ENCODE peak calls at places on chromosomes 5 and 9, in ten cellular contexts. Z, V, I, N, L, T, F, O, A and U are unnamed samples.

GRCh38 chr5:137234973-137235943 is 263.9 kb downstream of the SPOCK1 start:
- DNase-seq in Z (no peak), V (no peak), I (no peak), N (no peak), L (no peak), T (no peak), F (no peak), O (no peak), A (no peak), U (no peak)

GRCh38 chr9:116432051-116432450 is 255.1 kb upstream of the TRIM32 start:
- DNase-seq in Z (no peak), V (no peak), I (no peak), N (no peak), L (no peak), T (no peak), F (no peak), O (no peak), A (no peak), U (no peak)

GRCh38 chr5:53607896-53608295 is 47.5 kb downstream of the NDUFS4 start:
- DNase-seq in Z (no peak), V (peak), I (no peak), N (no peak), L (no peak), T (no peak), F (no peak), O (no peak), A (no peak), U (no peak)

GRCh38 chr5:14581891-14582796 is 552 bp downstream of the OTULINL start:
- DNase-seq in Z (peak), V (no peak), I (peak), N (peak), L (peak), T (peak), F (peak), O (no peak), A (peak), U (peak)

GRCh38 chr5:40716000-40716399 is 36.3 kb downstream of the PTGER4 start:
- DNase-seq in Z (no peak), V (no peak), I (no peak), N (no peak), L (no peak), T (no peak), F (no peak), O (no peak), A (no peak), U (no peak)

GRCh38 chr9:138049085-138049778 is 171.7 kb downstream of the CACNA1B start:
- DNase-seq in Z (no peak), V (no peak), I (no peak), N (peak), L (no peak), T (peak), F (no peak), O (no peak), A (peak), U (no peak)

GRCh38 chr5:80098951-80099350 is 63.8 kb downstream of the THBS4 start:
- DNase-seq in Z (no peak), V (no peak), I (no peak), N (no peak), L (no peak), T (no peak), F (no peak), O (no peak), A (no peak), U (no peak)

GRCh38 chr5:111735829-111736228 is 21.2 kb downstream of the NREP start:
- DNase-seq in Z (peak), V (peak), I (no peak), N (peak), L (peak), T (no peak), F (no peak), O (no peak), A (peak), U (no peak)

GRCh38 chr5:153276151-153276550 is 214.3 kb upstream of the GRIA1 start:
- DNase-seq in Z (no peak), V (peak), I (no peak), N (no peak), L (no peak), T (no peak), F (no peak), O (no peak), A (peak), U (no peak)

DNA sequence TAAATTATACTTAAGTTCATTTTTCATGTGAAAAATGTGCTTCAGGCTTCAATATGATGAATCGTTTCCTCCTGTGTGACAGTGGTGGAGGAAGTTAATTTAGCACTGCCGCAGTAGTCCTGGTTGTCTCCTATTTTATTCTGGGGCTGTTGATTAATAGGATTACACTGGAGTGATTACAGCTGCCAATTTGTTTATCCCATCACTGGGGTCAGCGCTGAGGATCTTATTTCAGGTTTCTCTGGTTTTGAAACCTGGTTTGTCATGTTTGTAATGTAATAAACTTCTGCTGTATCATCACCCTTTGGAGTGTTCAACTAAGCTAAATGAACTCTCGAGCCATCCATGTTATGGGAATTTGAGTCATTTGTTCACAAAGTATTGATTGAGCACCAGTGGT is 241.7 kb upstream of the KCNN2 start:
- DNase-seq in Z (no peak), V (no peak), I (no peak), N (no peak), L (no peak), T (no peak), F (no peak), O (no peak), A (no peak), U (no peak)
- H3K4me3 ChIP-seq in Z (no peak), V (no peak), I (no peak), N (no peak), L (no peak), T (no peak), F (no peak), O (no peak), A (no peak), U (no peak)

GRCh38 chr5:1729641-1730486 is 69.8 kb downstream of the MRPL36 start:
- DNase-seq in Z (no peak), V (no peak), I (no peak), N (peak), L (peak), T (peak), F (no peak), O (peak), A (peak), U (peak)
- TF ChIP-seq CTCF in Z (no peak), V (no peak), I (no peak), N (no peak), L (no peak), T (no peak), F (no peak), O (no peak), A (no peak), U (no peak)

GRCh38 chr5:123093279-123094226 is 4.5 kb downstream of the PRDM6 start:
- DNase-seq in Z (no peak), V (no peak), I (no peak), N (no peak), L (no peak), T (no peak), F (no peak), O (no peak), A (peak), U (no peak)

GRCh38 chr5:123097483-123097870 is 8.4 kb downstream of the PRDM6 start:
- DNase-seq in Z (no peak), V (no peak), I (no peak), N (no peak), L (no peak), T (no peak), F (no peak), O (no peak), A (no peak), U (no peak)

GRCh38 chr5:123094227-123094918 is 5.3 kb downstream of the PRDM6 start:
- DNase-seq in Z (no peak), V (no peak), I (no peak), N (no peak), L (no peak), T (no peak), F (no peak), O (no peak), A (no peak), U (no peak)

GRCh38 chr5:123094919-123095693 is 6.1 kb downstream of the PRDM6 start:
- DNase-seq in Z (no peak), V (no peak), I (no peak), N (no peak), L (no peak), T (no peak), F (no peak), O (no peak), A (peak), U (no peak)

GRCh38 chr5:123095694-123096120 is 6.7 kb downstream of the PRDM6 start:
- DNase-seq in Z (no peak), V (no peak), I (no peak), N (no peak), L (no peak), T (no peak), F (no peak), O (no peak), A (no peak), U (no peak)
- H3K4me3 ChIP-seq in Z (peak), V (peak), I (no peak), N (no peak), L (no peak), T (no peak), F (no peak), O (peak), A (peak), U (peak)

GRCh38 chr5:101976933-101977332 is 319.2 kb downstream of the SLCO4C1 start:
- DNase-seq in Z (no peak), V (no peak), I (no peak), N (no peak), L (no peak), T (no peak), F (no peak), O (no peak), A (no peak), U (no peak)

GRCh38 chr5:101977729-101978345 is 318.2 kb downstream of the SLCO4C1 start:
- DNase-seq in Z (no peak), V (peak), I (no peak), N (no peak), L (no peak), T (no peak), F (no peak), O (no peak), A (no peak), U (no peak)
- TF ChIP-seq CTCF in Z (peak), V (peak), I (peak), N (peak), L (peak), T (no peak), F (no peak), O (peak), A (peak), U (peak)

DNA sequence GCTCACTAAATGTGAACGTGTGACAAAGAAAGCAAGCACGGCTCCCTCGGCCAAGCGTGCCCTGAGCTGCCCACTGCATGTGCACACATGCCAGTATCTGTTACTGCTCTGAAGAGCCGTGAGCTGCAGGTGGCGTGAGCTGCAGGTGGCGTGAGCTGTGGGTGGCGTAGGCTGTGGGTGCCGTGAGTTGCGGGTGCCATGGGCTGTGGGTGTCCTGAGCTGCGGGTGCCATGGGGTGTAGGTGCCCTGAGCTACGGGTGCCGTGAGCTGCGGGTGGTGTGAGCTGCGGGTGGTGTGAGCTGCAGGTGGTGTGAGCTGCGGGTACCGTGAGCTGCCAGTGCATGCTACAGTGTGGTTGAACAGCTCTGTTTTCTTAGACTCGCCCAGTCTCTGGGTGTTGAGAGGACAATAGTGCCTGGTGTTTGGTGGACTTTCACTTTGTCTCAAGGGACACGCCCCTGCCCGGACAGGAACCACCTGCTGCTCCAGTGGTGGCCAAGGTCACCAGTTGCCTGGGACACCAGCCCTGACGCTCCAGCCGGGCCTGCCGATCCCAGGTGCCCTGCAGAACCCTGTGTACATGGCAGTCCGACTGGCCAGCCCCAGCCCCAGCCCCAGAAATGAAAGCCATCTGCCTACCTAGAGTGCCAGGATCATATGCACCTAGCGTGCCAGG is 6.7 kb downstream of the CCDC187 start:
- DNase-seq in Z (peak), V (no peak), I (peak), N (peak), L (peak), T (peak), F (no peak), O (no peak), A (no peak), U (peak)
- H3K4me3 ChIP-seq in Z (no peak), V (no peak), I (no peak), N (no peak), L (no peak), T (peak), F (no peak), O (no peak), A (no peak), U (no peak)